ENCODE peak calls at places on chromosomes 7 and 10, in seven cellular contexts. P, A, X, F, E, C and G are unnamed samples.

GRCh38 chr7:51009716-51010496 is 227.2 kb upstream of the GRB10 start:
- DNase-seq in P (no peak), A (peak; percentile 43), X (no peak), F (peak; percentile 32), E (no peak), C (no peak), G (no peak)

GRCh38 chr10:33377658-33378025 is 43.2 kb upstream of the NRP1 start:
- DNase-seq in P (no peak), A (peak; percentile 61), X (no peak), F (no peak), E (no peak), C (no peak), G (no peak)

GRCh38 chr7:97064972-97065587 is 40.4 kb upstream of the DLX5 start:
- DNase-seq in P (no peak), A (peak; percentile 72), X (no peak), F (no peak), E (no peak), C (no peak), G (no peak)

GRCh38 chr10:127979566-127979965 is 72.7 kb downstream of the PTPRE start:
- DNase-seq in P (no peak), A (no peak), X (no peak), F (no peak), E (no peak), C (no peak), G (no peak)

GRCh38 chr10:107166378-107166777 is 1.9 kb upstream of the SORCS1 start:
- DNase-seq in P (no peak), A (no peak), X (no peak), F (no peak), E (no peak), C (no peak), G (no peak)

GRCh38 chr10:74418285-74418872 is 267.4 kb downstream of the ADK start:
- DNase-seq in P (no peak), A (no peak), X (no peak), F (no peak), E (no peak), C (no peak), G (no peak)

GRCh38 chr10:101330236-101331225 is 23.4 kb upstream of the BTRC start:
- DNase-seq in P (no peak), A (peak; percentile 15), X (no peak), F (no peak), E (no peak), C (no peak), G (no peak)

GRCh38 chr7:3092468-3092867 is 48.8 kb upstream of the CARD11 start:
- DNase-seq in P (peak; percentile 22), A (no peak), X (peak; percentile 45), F (no peak), E (peak; percentile 75), C (peak; percentile 38), G (no peak)

GRCh38 chr10:1467450-1467849 is 269.9 kb downstream of the ADARB2 start:
- DNase-seq in P (no peak), A (no peak), X (no peak), F (no peak), E (no peak), C (no peak), G (no peak)

GRCh38 chr10:113131611-113132330 is 181.7 kb downstream of the TCF7L2 start:
- DNase-seq in P (no peak), A (peak; percentile 98), X (no peak), F (no peak), E (no peak), C (no peak), G (no peak)

GRCh38 chr10:103776878-103777591 is 78.3 kb downstream of the SH3PXD2A start:
- DNase-seq in P (no peak), A (peak; percentile 58), X (peak; percentile 71), F (no peak), E (no peak), C (no peak), G (no peak)

GRCh38 chr7:127667751-127668530 is 15.9 kb downstream of the SND1 start:
- DNase-seq in P (no peak), A (peak; percentile 36), X (no peak), F (no peak), E (no peak), C (no peak), G (no peak)

GRCh38 chr7:66283003-66283920 is 78.1 kb downstream of the TPST1 start:
- DNase-seq in P (no peak), A (peak; percentile 77), X (no peak), F (no peak), E (no peak), C (no peak), G (no peak)

GRCh38 chr7:71625534-71625933 is 493.6 kb downstream of the GALNT17 start:
- DNase-seq in P (no peak), A (no peak), X (no peak), F (no peak), E (no peak), C (no peak), G (no peak)